ENCODE peak calls at places on chromosomes 5 and 9, in nine cellular contexts. One of them, this sample, is unnamed.

GRCh38 chr9:133715866-133716563 is 22.1 kb downstream of the SARDH start:
- DNase-seq in heart left ventricle: peak; percentile 48
- DNase-seq in COR-L47: peak; percentile 32
- DNase-seq in kidney tubule cell: peak; percentile 22
- DNase-seq in Karpas-422: peak; percentile 73
- DNase-seq in EH: peak; percentile 26
- DNase-seq in choroid plexus epithelial cell: peak; percentile 60
- DNase-seq in tibial artery: no peak
- DNase-seq in central memory CD4-positive, alpha-beta T cell: no peak
- DNase-seq in this sample: peak; percentile 45

GRCh38 chr5:96942911-96943310 is 7.0 kb downstream of the LNPEP start:
- DNase-seq in heart left ventricle: no peak
- DNase-seq in COR-L47: no peak
- DNase-seq in kidney tubule cell: peak; percentile 81
- DNase-seq in Karpas-422: no peak
- DNase-seq in EH: peak; percentile 76
- DNase-seq in choroid plexus epithelial cell: no peak
- DNase-seq in tibial artery: no peak
- DNase-seq in central memory CD4-positive, alpha-beta T cell: no peak
- DNase-seq in this sample: no peak

GRCh38 chr5:81749562-81750307 is 1.2 kb downstream of the SSBP2 start:
- DNase-seq in heart left ventricle: peak; percentile 43
- DNase-seq in COR-L47: no peak
- DNase-seq in kidney tubule cell: peak; percentile 13
- DNase-seq in Karpas-422: peak; percentile 96
- DNase-seq in EH: peak; percentile 42
- DNase-seq in choroid plexus epithelial cell: peak; percentile 22
- DNase-seq in tibial artery: peak; percentile 55
- DNase-seq in central memory CD4-positive, alpha-beta T cell: peak; percentile 33
- DNase-seq in this sample: peak; percentile 10

GRCh38 chr5:97635553-97635952 is 452.5 kb upstream of the RIOK2 start:
- DNase-seq in heart left ventricle: no peak
- DNase-seq in COR-L47: no peak
- DNase-seq in kidney tubule cell: no peak
- DNase-seq in Karpas-422: no peak
- DNase-seq in EH: no peak
- DNase-seq in choroid plexus epithelial cell: no peak
- DNase-seq in tibial artery: no peak
- DNase-seq in central memory CD4-positive, alpha-beta T cell: no peak
- DNase-seq in this sample: no peak

GRCh38 chr5:176573564-176574296 is 24.6 kb downstream of the CDHR2 start:
- DNase-seq in heart left ventricle: peak; percentile 66
- DNase-seq in COR-L47: peak; percentile 60
- DNase-seq in kidney tubule cell: peak; percentile 49
- DNase-seq in Karpas-422: peak; percentile 89
- DNase-seq in EH: peak; percentile 57
- DNase-seq in choroid plexus epithelial cell: peak; percentile 51
- DNase-seq in tibial artery: peak; percentile 43
- DNase-seq in central memory CD4-positive, alpha-beta T cell: peak; percentile 62
- DNase-seq in this sample: peak; percentile 34

GRCh38 chr9:81035171-81035570 is 654.2 kb downstream of the TLE1 start:
- DNase-seq in heart left ventricle: no peak
- DNase-seq in COR-L47: no peak
- DNase-seq in kidney tubule cell: no peak
- DNase-seq in Karpas-422: no peak
- DNase-seq in EH: peak; percentile 67
- DNase-seq in choroid plexus epithelial cell: peak; percentile 52
- DNase-seq in tibial artery: no peak
- DNase-seq in central memory CD4-positive, alpha-beta T cell: no peak
- DNase-seq in this sample: no peak

GRCh38 chr5:154449786-154450185 is 4.0 kb downstream of the SAP30L start:
- DNase-seq in heart left ventricle: no peak
- DNase-seq in COR-L47: no peak
- DNase-seq in kidney tubule cell: no peak
- DNase-seq in Karpas-422: no peak
- DNase-seq in EH: peak; percentile 24
- DNase-seq in choroid plexus epithelial cell: peak; percentile 27
- DNase-seq in tibial artery: no peak
- DNase-seq in central memory CD4-positive, alpha-beta T cell: no peak
- DNase-seq in this sample: no peak

GRCh38 chr5:73188764-73189521 is 15.9 kb downstream of the TMEM174 start:
- DNase-seq in heart left ventricle: no peak
- DNase-seq in COR-L47: no peak
- DNase-seq in kidney tubule cell: peak; percentile 49
- DNase-seq in Karpas-422: peak; percentile 43
- DNase-seq in EH: peak; percentile 78
- DNase-seq in choroid plexus epithelial cell: peak; percentile 73
- DNase-seq in tibial artery: no peak
- DNase-seq in central memory CD4-positive, alpha-beta T cell: no peak
- DNase-seq in this sample: no peak

GRCh38 chr5:82174128-82174918 is 103.8 kb downstream of the RPS23 start:
- DNase-seq in heart left ventricle: peak; percentile 50
- DNase-seq in COR-L47: peak; percentile 38
- DNase-seq in kidney tubule cell: peak; percentile 79
- DNase-seq in Karpas-422: peak; percentile 95
- DNase-seq in EH: peak; percentile 68
- DNase-seq in choroid plexus epithelial cell: peak; percentile 84
- DNase-seq in tibial artery: peak; percentile 42
- DNase-seq in central memory CD4-positive, alpha-beta T cell: peak; percentile 27
- DNase-seq in this sample: peak; percentile 12

GRCh38 chr9:68505681-68506409 is 34.8 kb downstream of the TMEM252 start:
- DNase-seq in heart left ventricle: peak; percentile 29
- DNase-seq in COR-L47: no peak
- DNase-seq in kidney tubule cell: no peak
- DNase-seq in Karpas-422: peak; percentile 66
- DNase-seq in EH: no peak
- DNase-seq in choroid plexus epithelial cell: peak; percentile 35
- DNase-seq in tibial artery: no peak
- DNase-seq in central memory CD4-positive, alpha-beta T cell: no peak
- DNase-seq in this sample: peak; percentile 23

GRCh38 chr5:95879661-95880060 is 57.1 kb upstream of the GLRX start:
- DNase-seq in heart left ventricle: no peak
- DNase-seq in COR-L47: no peak
- DNase-seq in kidney tubule cell: no peak
- DNase-seq in Karpas-422: no peak
- DNase-seq in EH: no peak
- DNase-seq in choroid plexus epithelial cell: no peak
- DNase-seq in tibial artery: no peak
- DNase-seq in central memory CD4-positive, alpha-beta T cell: no peak
- DNase-seq in this sample: no peak

GRCh38 chr5:143509758-143510221 is 106.3 kb upstream of the NR3C1 start:
- DNase-seq in heart left ventricle: no peak
- DNase-seq in COR-L47: no peak
- DNase-seq in kidney tubule cell: no peak
- DNase-seq in Karpas-422: no peak
- DNase-seq in EH: no peak
- DNase-seq in choroid plexus epithelial cell: no peak
- DNase-seq in tibial artery: no peak
- DNase-seq in central memory CD4-positive, alpha-beta T cell: no peak
- DNase-seq in this sample: no peak

GRCh38 chr5:65062684-65063083 is 294.0 kb downstream of the CWC27 start:
- DNase-seq in heart left ventricle: peak; percentile 57
- DNase-seq in COR-L47: no peak
- DNase-seq in kidney tubule cell: peak; percentile 78
- DNase-seq in Karpas-422: no peak
- DNase-seq in EH: peak; percentile 92
- DNase-seq in choroid plexus epithelial cell: peak; percentile 87
- DNase-seq in tibial artery: peak; percentile 78
- DNase-seq in central memory CD4-positive, alpha-beta T cell: no peak
- DNase-seq in this sample: no peak

GRCh38 chr9:84136119-84136868 is 155.7 kb downstream of the RMI1 start:
- DNase-seq in heart left ventricle: no peak
- DNase-seq in COR-L47: peak; percentile 52
- DNase-seq in kidney tubule cell: peak; percentile 68
- DNase-seq in Karpas-422: no peak
- DNase-seq in EH: peak; percentile 59
- DNase-seq in choroid plexus epithelial cell: no peak
- DNase-seq in tibial artery: no peak
- DNase-seq in central memory CD4-positive, alpha-beta T cell: no peak
- DNase-seq in this sample: peak; percentile 70

GRCh38 chr9:969693-970309 is 6.7 kb upstream of the DMRT3 start:
- DNase-seq in heart left ventricle: no peak
- DNase-seq in COR-L47: no peak
- DNase-seq in kidney tubule cell: no peak
- DNase-seq in Karpas-422: no peak
- DNase-seq in EH: no peak
- DNase-seq in choroid plexus epithelial cell: no peak
- DNase-seq in tibial artery: no peak
- DNase-seq in central memory CD4-positive, alpha-beta T cell: no peak
- DNase-seq in this sample: no peak

GRCh38 chr9:127756233-127756632 is 21.1 kb upstream of the TOR2A start:
- DNase-seq in heart left ventricle: no peak
- DNase-seq in COR-L47: no peak
- DNase-seq in kidney tubule cell: no peak
- DNase-seq in Karpas-422: no peak
- DNase-seq in EH: no peak
- DNase-seq in choroid plexus epithelial cell: no peak
- DNase-seq in tibial artery: no peak
- DNase-seq in central memory CD4-positive, alpha-beta T cell: no peak
- DNase-seq in this sample: no peak

GRCh38 chr9:105299190-105299854 is 54.9 kb downstream of the SLC44A1 start:
- DNase-seq in heart left ventricle: no peak
- DNase-seq in COR-L47: no peak
- DNase-seq in kidney tubule cell: peak; percentile 93
- DNase-seq in Karpas-422: no peak
- DNase-seq in EH: peak; percentile 97
- DNase-seq in choroid plexus epithelial cell: peak; percentile 95
- DNase-seq in tibial artery: peak; percentile 25
- DNase-seq in central memory CD4-positive, alpha-beta T cell: no peak
- DNase-seq in this sample: no peak

GRCh38 chr5:41763096-41763495 is 107.1 kb downstream of the OXCT1 start:
- DNase-seq in heart left ventricle: no peak
- DNase-seq in COR-L47: no peak
- DNase-seq in kidney tubule cell: peak; percentile 65
- DNase-seq in Karpas-422: no peak
- DNase-seq in EH: peak; percentile 75
- DNase-seq in choroid plexus epithelial cell: peak; percentile 59
- DNase-seq in tibial artery: no peak
- DNase-seq in central memory CD4-positive, alpha-beta T cell: no peak
- DNase-seq in this sample: no peak

GRCh38 chr5:1386274-1386717 is 41.4 kb upstream of the CLPTM1L start:
- DNase-seq in heart left ventricle: peak; percentile 58
- DNase-seq in COR-L47: peak; percentile 24
- DNase-seq in kidney tubule cell: peak; percentile 61
- DNase-seq in Karpas-422: peak; percentile 77
- DNase-seq in EH: peak; percentile 38
- DNase-seq in choroid plexus epithelial cell: peak; percentile 7
- DNase-seq in tibial artery: no peak
- DNase-seq in central memory CD4-positive, alpha-beta T cell: peak; percentile 83
- DNase-seq in this sample: no peak

GRCh38 chr5:15574806-15575205 is 74.8 kb downstream of the FBXL7 start:
- DNase-seq in heart left ventricle: peak; percentile 29
- DNase-seq in COR-L47: no peak
- DNase-seq in kidney tubule cell: no peak
- DNase-seq in Karpas-422: no peak
- DNase-seq in EH: no peak
- DNase-seq in choroid plexus epithelial cell: no peak
- DNase-seq in tibial artery: no peak
- DNase-seq in central memory CD4-positive, alpha-beta T cell: no peak
- DNase-seq in this sample: no peak

GRCh38 chr5:150192462-150192861 is 2.6 kb downstream of the SLC6A7 start:
- DNase-seq in heart left ventricle: no peak
- DNase-seq in COR-L47: no peak
- DNase-seq in kidney tubule cell: no peak
- DNase-seq in Karpas-422: no peak
- DNase-seq in EH: no peak
- DNase-seq in choroid plexus epithelial cell: no peak
- DNase-seq in tibial artery: no peak
- DNase-seq in central memory CD4-positive, alpha-beta T cell: no peak
- DNase-seq in this sample: no peak

This sample was measured in NCI-H1105 treated with DMSO at 0.1 percent for 48 hours.